ENCODE peak calls at places on chromosomes 1 and 21, in eight cellular contexts. H is stimulated activated CD4-positive, alpha-beta T cell treated with anti-CD3 and anti-CD28 coated beads, Interleukin-1b, Interleukin-23, amount 100 ng/mL, for 1 hour; E is endothelial cell; U is GF-D8; G is OCI-LY7; X is tibial nerve; Z is memory B cell; K is left cardiac atrium. D is an unnamed sample.

GRCh38 chr21:14451520-14451919 is 68.6 kb upstream of the HSPA13 start:
- DNase-seq in H (no peak), E (no peak), U (no peak), G (no peak), X (no peak), Z (no peak), K (no peak), D (no peak)

GRCh38 chr1:20141001-20141400 is 1.9 kb downstream of the PLA2G2F start:
- DNase-seq in H (no peak), E (no peak), U (no peak), G (no peak), X (no peak), Z (no peak), K (no peak), D (no peak)

GRCh38 chr21:43889055-43889454 is 24.0 kb downstream of the AGPAT3 start:
- DNase-seq in H (no peak), E (no peak), U (no peak), G (no peak), X (no peak), Z (no peak), K (no peak), D (no peak)

GRCh38 chr21:16124397-16125130 is 394.8 kb downstream of the USP25 start:
- DNase-seq in H (no peak), E (no peak), U (no peak), G (no peak), X (peak), Z (no peak), K (no peak), D (no peak)

GRCh38 chr1:191163621-191164020 is 686.0 kb upstream of the BRINP3 start:
- DNase-seq in H (no peak), E (no peak), U (no peak), G (no peak), X (no peak), Z (no peak), K (no peak), D (no peak)

GRCh38 chr1:18881642-18882431 is 20.5 kb downstream of the ALDH4A1 start:
- DNase-seq in H (no peak), E (no peak), U (no peak), G (no peak), X (no peak), Z (no peak), K (no peak), D (no peak)

GRCh38 chr1:28928306-28928987 is 14.1 kb downstream of the EPB41 start:
- DNase-seq in H (no peak), E (no peak), U (no peak), G (peak), X (no peak), Z (no peak), K (no peak), D (no peak)

GRCh38 chr1:91854852-91855251 is 31.1 kb downstream of the TGFBR3 start:
- DNase-seq in H (no peak), E (no peak), U (no peak), G (no peak), X (no peak), Z (no peak), K (no peak), D (no peak)

GRCh38 chr1:153527023-153527724 is 8.6 kb downstream of the S100A6 start:
- DNase-seq in H (no peak), E (no peak), U (no peak), G (no peak), X (no peak), Z (no peak), K (no peak), D (no peak)

GRCh38 chr1:12438349-12438924 is 179.6 kb downstream of the DHRS3 start:
- DNase-seq in H (no peak), E (no peak), U (no peak), G (no peak), X (no peak), Z (no peak), K (no peak), D (no peak)

GRCh38 chr1:87325982-87326738 is 2.5 kb upstream of the LMO4 start:
- DNase-seq in H (no peak), E (peak), U (peak), G (peak), X (peak), Z (peak), K (no peak), D (peak)

GRCh38 chr1:29210278-29211085 is 20.3 kb downstream of the MECR start:
- DNase-seq in H (no peak), E (peak), U (no peak), G (no peak), X (no peak), Z (no peak), K (no peak), D (no peak)

GRCh38 chr1:87334351-87335174 is 5.9 kb downstream of the LMO4 start:
- DNase-seq in H (no peak), E (peak), U (no peak), G (peak), X (no peak), Z (no peak), K (peak), D (peak)

GRCh38 chr1:115168026-115168425 is 78.7 kb upstream of the TSPAN2 start:
- DNase-seq in H (no peak), E (no peak), U (no peak), G (no peak), X (no peak), Z (no peak), K (no peak), D (no peak)

GRCh38 chr1:19620786-19621185 is 23.3 kb upstream of the NBL1 start:
- DNase-seq in H (no peak), E (no peak), U (no peak), G (no peak), X (no peak), Z (no peak), K (no peak), D (no peak)

GRCh38 chr1:205504311-205505075 is at the start of gene CDK18:
- DNase-seq in H (no peak), E (peak), U (no peak), G (peak), X (peak), Z (no peak), K (peak), D (peak)

GRCh38 chr1:173475564-173476196 is 1.5 kb upstream of the PRDX6 start:
- DNase-seq in H (no peak), E (no peak), U (no peak), G (peak), X (no peak), Z (no peak), K (no peak), D (no peak)

GRCh38 chr1:175784826-175785225 is 41.4 kb upstream of the TNR start:
- DNase-seq in H (no peak), E (no peak), U (no peak), G (no peak), X (no peak), Z (no peak), K (no peak), D (no peak)

GRCh38 chr1:48062353-48062752 is 65.2 kb upstream of the TRABD2B start:
- DNase-seq in H (no peak), E (no peak), U (no peak), G (no peak), X (no peak), Z (no peak), K (no peak), D (no peak)

GRCh38 chr1:238401138-238401537 is 510.4 kb upstream of the ZP4 start:
- DNase-seq in H (no peak), E (no peak), U (no peak), G (no peak), X (no peak), Z (no peak), K (no peak), D (no peak)

GRCh38 chr1:29631361-29631760 is 395.0 kb downstream of the PTPRU start:
- DNase-seq in H (no peak), E (no peak), U (no peak), G (no peak), X (no peak), Z (no peak), K (no peak), D (no peak)

GRCh38 chr1:236261898-236262297 is 19.9 kb downstream of the ERO1B start:
- DNase-seq in H (no peak), E (no peak), U (no peak), G (no peak), X (no peak), Z (no peak), K (no peak), D (no peak)

GRCh38 chr1:63920154-63921117 is 146.6 kb downstream of the ROR1 start:
- DNase-seq in H (no peak), E (no peak), U (no peak), G (no peak), X (no peak), Z (no peak), K (no peak), D (no peak)

GRCh38 chr1:195415584-195415983 is 1192.7 kb downstream of the KCNT2 start:
- DNase-seq in H (no peak), E (no peak), U (no peak), G (no peak), X (no peak), Z (no peak), K (no peak), D (no peak)

GRCh38 chr1:165442053-165442452 is 2.9 kb downstream of the RXRG start:
- DNase-seq in H (no peak), E (no peak), U (no peak), G (no peak), X (no peak), Z (no peak), K (no peak), D (no peak)

GRCh38 chr1:52037402-52037814 is 3.8 kb upstream of the KTI12 start:
- DNase-seq in H (no peak), E (no peak), U (peak), G (no peak), X (no peak), Z (no peak), K (no peak), D (no peak)

GRCh38 chr1:238474263-238474662 is 583.5 kb upstream of the ZP4 start:
- DNase-seq in H (no peak), E (no peak), U (no peak), G (no peak), X (no peak), Z (no peak), K (no peak), D (no peak)

GRCh38 chr1:109985251-109986053 is 887 bp downstream of the AHCYL1 start:
- DNase-seq in H (no peak), E (no peak), U (no peak), G (no peak), X (no peak), Z (no peak), K (no peak), D (no peak)

GRCh38 chr1:30151119-30151518 is 572.3 kb downstream of the MATN1 start:
- DNase-seq in H (no peak), E (no peak), U (no peak), G (no peak), X (no peak), Z (no peak), K (no peak), D (no peak)

GRCh38 chr1:146032613-146033219 is 11.2 kb upstream of the HJV start:
- DNase-seq in H (no peak), E (no peak), U (peak), G (peak), X (no peak), Z (no peak), K (no peak), D (no peak)

GRCh38 chr1:64952055-64952699 is 14.2 kb downstream of the JAK1 start:
- DNase-seq in H (no peak), E (no peak), U (no peak), G (no peak), X (no peak), Z (no peak), K (no peak), D (no peak)

GRCh38 chr1:92960395-92961130 is 699 bp downstream of the DIPK1A start:
- DNase-seq in H (peak), E (peak), U (no peak), G (peak), X (peak), Z (peak), K (peak), D (peak)

GRCh38 chr1:28756846-28757245 is 20.1 kb downstream of the YTHDF2 start:
- DNase-seq in H (no peak), E (no peak), U (no peak), G (no peak), X (no peak), Z (no peak), K (no peak), D (no peak)

GRCh38 chr1:7420706-7421105 is 350.4 kb upstream of the VAMP3 start:
- DNase-seq in H (no peak), E (no peak), U (no peak), G (no peak), X (no peak), Z (no peak), K (peak), D (no peak)

GRCh38 chr1:180040034-180040433 is 85.4 kb downstream of the CEP350 start:
- DNase-seq in H (no peak), E (no peak), U (no peak), G (no peak), X (no peak), Z (no peak), K (no peak), D (peak)

GRCh38 chr21:45923146-45923545 is 58.4 kb upstream of the COL6A1 start:
- DNase-seq in H (peak), E (peak), U (no peak), G (no peak), X (peak), Z (peak), K (peak), D (peak)

GRCh38 chr1:232221790-232222499 is 408.0 kb downstream of the SIPA1L2 start:
- DNase-seq in H (no peak), E (no peak), U (no peak), G (no peak), X (no peak), Z (no peak), K (no peak), D (no peak)

GRCh38 chr1:112507896-112508241 is 896 bp upstream of the WNT2B start:
- DNase-seq in H (no peak), E (no peak), U (no peak), G (peak), X (no peak), Z (peak), K (no peak), D (no peak)